ENCODE peak calls at places on chromosomes 6 and 20, in five cellular contexts. Z is hypothalamus, A is hippocampal formation, J is T-cell, B is GM12864. P is an unnamed sample.

GRCh38 chr20:50292324-50293243 is 102.0 kb downstream of the CEBPB start:
- DNase-seq in Z (peak), A (peak), J (no peak), B (no peak), P (peak)

GRCh38 chr20:53738039-53738944 is 144.7 kb upstream of the ZNF217 start:
- DNase-seq in Z (peak), A (peak), J (no peak), B (peak), P (no peak)

GRCh38 chr6:28295326-28295725 is 14.0 kb downstream of the PGBD1 start:
- DNase-seq in Z (no peak), A (no peak), J (no peak), B (no peak), P (no peak)

GRCh38 chr6:138689849-138690248 is 83.7 kb upstream of the CCDC28A start:
- DNase-seq in Z (no peak), A (no peak), J (no peak), B (no peak), P (no peak)

GRCh38 chr20:35515949-35516645 is 13.4 kb downstream of the C20orf173 start:
- DNase-seq in Z (no peak), A (no peak), J (no peak), B (no peak), P (no peak)

GRCh38 chr6:42249279-42249678 is 31.6 kb upstream of the MRPS10 start:
- DNase-seq in Z (no peak), A (no peak), J (no peak), B (no peak), P (no peak)

GRCh38 chr20:10297684-10298240 is 79.1 kb downstream of the SNAP25 start:
- DNase-seq in Z (no peak), A (no peak), J (no peak), B (no peak), P (no peak)

GRCh38 chr6:137989696-137990095 is 117.5 kb downstream of the PERP start:
- DNase-seq in Z (no peak), A (no peak), J (no peak), B (no peak), P (no peak)

GRCh38 chr6:74137910-74138309 is 441.9 kb downstream of the CD109 start:
- DNase-seq in Z (no peak), A (no peak), J (no peak), B (no peak), P (no peak)

GRCh38 chr6:162251257-162251656 is 476.3 kb downstream of the PRKN start:
- DNase-seq in Z (no peak), A (no peak), J (no peak), B (no peak), P (no peak)

GRCh38 chr20:50572922-50573777 is 63.0 kb downstream of the PTPN1 start:
- DNase-seq in Z (peak), A (peak), J (no peak), B (no peak), P (peak)

GRCh38 chr6:3911130-3911529 is 62.0 kb downstream of the FAM50B start:
- DNase-seq in Z (no peak), A (no peak), J (no peak), B (no peak), P (peak)

GRCh38 chr6:84284428-84285033 is 57.1 kb upstream of the CEP162 start:
- DNase-seq in Z (no peak), A (no peak), J (no peak), B (no peak), P (no peak)

GRCh38 chr6:150377211-150377781 is 8.5 kb downstream of the IYD start:
- DNase-seq in Z (peak), A (peak), J (no peak), B (no peak), P (no peak)

GRCh38 chr6:99739526-99739925 is 132.9 kb downstream of the PRDM13 start:
- DNase-seq in Z (no peak), A (no peak), J (no peak), B (no peak), P (no peak)

GRCh38 chr6:32815115-32815514 is 1.7 kb downstream of the HLA-DOB start:
- DNase-seq in Z (no peak), A (no peak), J (no peak), B (no peak), P (no peak)

GRCh38 chr6:47145212-47145611 is 103.1 kb upstream of the ADGRF1 start:
- DNase-seq in Z (no peak), A (no peak), J (no peak), B (no peak), P (no peak)

GRCh38 chr6:101730954-101731353 is 337.4 kb downstream of the GRIK2 start:
- DNase-seq in Z (no peak), A (no peak), J (no peak), B (no peak), P (no peak)